ENCODE peak calls at places on chromosome 14, in five cellular contexts. One of them, this sample, is unnamed.

GRCh38 chr14:68182492-68182891 is 362.9 kb downstream of the RAD51B start:
- DNase-seq in ACHN: no peak
- DNase-seq in GM04504: no peak
- DNase-seq in progenitor cell of endocrine pancreas: no peak
- DNase-seq in AG08396: no peak
- DNase-seq in this sample: no peak

GRCh38 chr14:30005114-30005698 is 77.6 kb upstream of the PRKD1 start:
- DNase-seq in ACHN: peak
- DNase-seq in GM04504: peak
- DNase-seq in progenitor cell of endocrine pancreas: no peak
- DNase-seq in AG08396: peak
- DNase-seq in this sample: peak

GRCh38 chr14:76138758-76139723 is 12.7 kb upstream of the GPATCH2L start:
- DNase-seq in ACHN: no peak
- DNase-seq in GM04504: no peak
- DNase-seq in progenitor cell of endocrine pancreas: no peak
- DNase-seq in AG08396: no peak
- DNase-seq in this sample: no peak

GRCh38 chr14:70921669-70922068 is 14.4 kb downstream of the PCNX1 start:
- DNase-seq in ACHN: no peak
- DNase-seq in GM04504: no peak
- DNase-seq in progenitor cell of endocrine pancreas: no peak
- DNase-seq in AG08396: no peak
- DNase-seq in this sample: no peak

GRCh38 chr14:52312872-52313492 is 1.1 kb upstream of the PTGER2 start:
- DNase-seq in ACHN: no peak
- DNase-seq in GM04504: no peak
- DNase-seq in progenitor cell of endocrine pancreas: no peak
- DNase-seq in AG08396: peak
- DNase-seq in this sample: peak

GRCh38 chr14:60061371-60061770 is 30.4 kb upstream of the PCNX4 start:
- DNase-seq in ACHN: no peak
- DNase-seq in GM04504: no peak
- DNase-seq in progenitor cell of endocrine pancreas: no peak
- DNase-seq in AG08396: no peak
- DNase-seq in this sample: no peak

GRCh38 chr14:62347658-62348057 is 585.4 kb downstream of the SNAPC1 start:
- DNase-seq in ACHN: no peak
- DNase-seq in GM04504: no peak
- DNase-seq in progenitor cell of endocrine pancreas: no peak
- DNase-seq in AG08396: no peak
- DNase-seq in this sample: no peak

GRCh38 chr14:59836116-59836515 is 34.5 kb downstream of the RTN1 start:
- DNase-seq in ACHN: no peak
- DNase-seq in GM04504: no peak
- DNase-seq in progenitor cell of endocrine pancreas: no peak
- DNase-seq in AG08396: no peak
- DNase-seq in this sample: no peak

GRCh38 chr14:87049886-87050820 is 942.8 kb downstream of the GALC start:
- DNase-seq in ACHN: peak
- DNase-seq in GM04504: peak
- DNase-seq in progenitor cell of endocrine pancreas: no peak
- DNase-seq in AG08396: peak
- DNase-seq in this sample: peak

GRCh38 chr14:50040905-50041465 is 75.4 kb downstream of the VCPKMT start:
- DNase-seq in ACHN: no peak
- DNase-seq in GM04504: no peak
- DNase-seq in progenitor cell of endocrine pancreas: no peak
- DNase-seq in AG08396: no peak
- DNase-seq in this sample: no peak

GRCh38 chr14:61388976-61389576 is 67.7 kb downstream of the PRKCH start:
- DNase-seq in ACHN: no peak
- DNase-seq in GM04504: no peak
- DNase-seq in progenitor cell of endocrine pancreas: no peak
- DNase-seq in AG08396: no peak
- DNase-seq in this sample: no peak

GRCh38 chr14:103023881-103024473 is 33.4 kb downstream of the CDC42BPB start:
- DNase-seq in ACHN: no peak
- DNase-seq in GM04504: no peak
- DNase-seq in progenitor cell of endocrine pancreas: no peak
- DNase-seq in AG08396: peak
- DNase-seq in this sample: no peak

GRCh38 chr14:66043921-66044320 is 442.2 kb upstream of the CCDC196 start:
- DNase-seq in ACHN: no peak
- DNase-seq in GM04504: no peak
- DNase-seq in progenitor cell of endocrine pancreas: no peak
- DNase-seq in AG08396: no peak
- DNase-seq in this sample: no peak

GRCh38 chr14:56293506-56293905 is 175.3 kb downstream of the PELI2 start:
- DNase-seq in ACHN: no peak
- DNase-seq in GM04504: no peak
- DNase-seq in progenitor cell of endocrine pancreas: no peak
- DNase-seq in AG08396: no peak
- DNase-seq in this sample: no peak